ENCODE peak calls at places on chromosomes 12 and 14, in four cellular contexts. One of them, this sample, is unnamed.

GRCh38 chr14:99820702-99821331 is 27.6 kb downstream of the EML1 start:
- DNase-seq in PC-9: no peak
- DNase-seq in endothelial cell: no peak
- DNase-seq in astrocyte: no peak
- DNase-seq in this sample: no peak

GRCh38 chr12:112907415-112908157 is 824 bp downstream of the OAS1 start:
- DNase-seq in PC-9: no peak
- DNase-seq in endothelial cell: no peak
- DNase-seq in astrocyte: no peak
- DNase-seq in this sample: no peak

GRCh38 chr14:68473794-68474193 is 319.1 kb downstream of the ZFP36L1 start:
- DNase-seq in PC-9: no peak
- DNase-seq in endothelial cell: no peak
- DNase-seq in astrocyte: no peak
- DNase-seq in this sample: no peak

GRCh38 chr12:5577239-5577638 is 145.3 kb downstream of the NTF3 start:
- DNase-seq in PC-9: no peak
- DNase-seq in endothelial cell: no peak
- DNase-seq in astrocyte: no peak
- DNase-seq in this sample: no peak

GRCh38 chr12:114339626-114340025 is 66.3 kb downstream of the TBX5 start:
- DNase-seq in PC-9: no peak
- DNase-seq in endothelial cell: no peak
- DNase-seq in astrocyte: peak
- DNase-seq in this sample: no peak

GRCh38 chr12:45745861-45746277 is 16.4 kb downstream of the ARID2 start:
- DNase-seq in PC-9: no peak
- DNase-seq in endothelial cell: no peak
- DNase-seq in astrocyte: no peak
- DNase-seq in this sample: no peak

GRCh38 chr12:16893426-16893825 is 287.5 kb upstream of the LMO3 start:
- DNase-seq in PC-9: no peak
- DNase-seq in endothelial cell: no peak
- DNase-seq in astrocyte: no peak
- DNase-seq in this sample: no peak

GRCh38 chr14:53458368-53458814 is 305.3 kb upstream of the DDHD1 start:
- DNase-seq in PC-9: peak
- DNase-seq in endothelial cell: no peak
- DNase-seq in astrocyte: peak
- DNase-seq in this sample: peak

GRCh38 chr12:76551482-76551888 is 8.1 kb downstream of the OSBPL8 start:
- DNase-seq in PC-9: no peak
- DNase-seq in endothelial cell: no peak
- DNase-seq in astrocyte: no peak
- DNase-seq in this sample: no peak

GRCh38 chr14:53946071-53946403 is 10.6 kb downstream of the BMP4 start:
- DNase-seq in PC-9: no peak
- DNase-seq in endothelial cell: no peak
- DNase-seq in astrocyte: no peak
- DNase-seq in this sample: no peak

GRCh38 chr12:6700646-6701051 is at the start of gene PIANP:
- DNase-seq in PC-9: no peak
- DNase-seq in endothelial cell: peak
- DNase-seq in astrocyte: no peak
- DNase-seq in this sample: peak

GRCh38 chr12:49017764-49018281 is 753 bp downstream of the PRKAG1 start:
- DNase-seq in PC-9: no peak
- DNase-seq in endothelial cell: no peak
- DNase-seq in astrocyte: peak
- DNase-seq in this sample: no peak

GRCh38 chr14:94056579-94057308 is 24.3 kb downstream of the DDX24 start:
- DNase-seq in PC-9: no peak
- DNase-seq in endothelial cell: no peak
- DNase-seq in astrocyte: no peak
- DNase-seq in this sample: no peak

GRCh38 chr12:77214136-77214535 is 148.8 kb upstream of the E2F7 start:
- DNase-seq in PC-9: no peak
- DNase-seq in endothelial cell: no peak
- DNase-seq in astrocyte: peak
- DNase-seq in this sample: no peak

GRCh38 chr12:51442324-51442723 is 17.7 kb downstream of the SLC4A8 start:
- DNase-seq in PC-9: no peak
- DNase-seq in endothelial cell: no peak
- DNase-seq in astrocyte: peak
- DNase-seq in this sample: no peak